ENCODE peak calls at places on chromosome 15, in nine cellular contexts. T is heart left ventricle, Z is BJ, W is thoracic aorta, G is HCT116, R is Peyer's patch, C is neural progenitor cell, K is keratinocyte, N is OCI-LY7. P is an unnamed sample.

GRCh38 chr15:62935300-62936081 is 107.1 kb upstream of the TPM1 start:
- DNase-seq in R (no peak), N (no peak), Z (no peak), C (no peak), K (no peak), G (no peak), W (no peak), T (no peak), P (no peak)

GRCh38 chr15:62549345-62549970 is 384.4 kb upstream of the C2CD4B start:
- DNase-seq in N (peak; percentile 53), C (peak; percentile 56), K (no peak), R (no peak), T (no peak), W (no peak), Z (no peak), G (peak; percentile 29), P (no peak)

GRCh38 chr15:79088426-79089205 is 2.0 kb downstream of the RASGRF1 start:
- DNase-seq in N (no peak), G (no peak), Z (no peak), W (no peak), R (no peak), T (no peak), K (no peak), C (no peak), P (no peak)

GRCh38 chr15:43118829-43119228 is 13.0 kb upstream of the UBR1 start:
- DNase-seq in K (no peak), Z (no peak), G (no peak), T (no peak), C (no peak), W (no peak), N (no peak), R (no peak), P (no peak)

GRCh38 chr15:70308011-70308761 is 210.5 kb upstream of the TLE3 start:
- DNase-seq in T (no peak), K (no peak), W (no peak), Z (no peak), R (no peak), C (no peak), N (no peak), G (peak; percentile 3), P (no peak)

GRCh38 chr15:81024265-81024875 is 23.6 kb downstream of the TLNRD1 start:
- DNase-seq in W (no peak), Z (no peak), G (no peak), R (no peak), T (peak; percentile 43), N (no peak), C (no peak), K (no peak), P (peak; percentile 18)

GRCh38 chr15:89492111-89492641 is 4.2 kb downstream of the RHCG start:
- DNase-seq in R (no peak), N (peak; percentile 29), C (peak; percentile 73), K (no peak), Z (no peak), T (no peak), W (no peak), G (no peak), P (no peak)

GRCh38 chr15:82122754-82123400 is 77.1 kb upstream of the MEX3B start:
- DNase-seq in G (peak; percentile 58), T (peak; percentile 48), C (no peak), R (no peak), Z (peak; percentile 95), K (peak; percentile 65), W (no peak), N (no peak), P (no peak)

GRCh38 chr15:81074773-81075172 is 59.3 kb upstream of the CFAP161 start:
- DNase-seq in R (no peak), K (no peak), C (no peak), W (no peak), N (no peak), Z (no peak), G (no peak), T (no peak), P (no peak)

GRCh38 chr15:78365931-78366330 is 25.8 kb downstream of the CRABP1 start:
- DNase-seq in C (no peak), R (peak; percentile 62), N (no peak), W (no peak), K (no peak), Z (no peak), G (no peak), T (peak; percentile 47), P (no peak)

GRCh38 chr15:79066391-79067090 is 24.0 kb downstream of the RASGRF1 start:
- DNase-seq in Z (no peak), K (no peak), W (no peak), R (no peak), G (no peak), N (no peak), C (no peak), T (no peak), P (no peak)

DNA sequence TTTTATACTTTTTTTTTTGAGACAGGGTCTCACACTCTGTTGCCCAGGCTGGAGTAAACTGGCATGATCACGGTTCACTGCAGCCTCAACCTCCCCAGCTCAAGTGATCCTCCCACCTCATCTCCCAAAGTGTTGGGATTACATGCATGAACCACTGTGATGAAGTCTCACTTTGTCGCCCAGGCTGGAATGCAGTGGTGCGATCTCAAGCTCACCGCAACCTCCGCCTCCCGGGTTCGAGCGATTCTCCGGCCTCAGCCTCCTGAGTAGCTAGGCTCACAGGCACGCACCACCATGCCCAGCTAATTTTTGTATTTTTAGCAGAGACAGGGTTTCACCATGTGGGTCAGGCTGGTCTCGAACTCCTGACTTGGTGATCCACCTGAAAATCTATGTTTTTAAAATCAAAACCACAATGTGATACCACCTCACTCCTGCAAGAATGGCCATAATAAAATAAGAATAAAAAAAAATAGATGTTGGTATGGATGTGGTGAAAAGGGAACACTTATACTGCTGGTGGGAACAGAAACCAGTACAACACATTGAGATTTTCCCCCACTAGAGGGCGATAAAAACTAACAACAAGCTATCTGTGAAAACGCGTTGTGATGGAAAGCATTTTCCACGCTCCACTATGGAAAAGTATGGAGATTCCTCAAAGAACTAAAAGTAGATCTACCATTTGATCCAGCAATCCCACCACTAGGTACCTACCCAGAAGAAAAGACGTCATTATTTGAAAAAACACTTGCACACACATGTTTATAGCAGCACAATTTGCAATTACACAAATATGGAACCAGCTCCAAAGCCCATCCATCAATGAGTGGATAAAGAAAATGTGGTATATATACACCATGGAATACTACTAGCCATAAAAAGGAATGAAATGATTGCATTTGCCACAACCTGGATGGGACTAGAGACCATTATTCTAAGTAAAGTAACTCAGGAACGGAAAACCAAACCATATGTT is 26.8 kb upstream of the OCA2 start:
- DNase-seq in N (peak; percentile 65), T (no peak), C (peak; percentile 78), Z (no peak), K (peak; percentile 17), W (no peak), R (no peak), G (peak; percentile 33), P (no peak)
- H3K36me3 ChIP-seq in N (peaks cover 64% of the 10 kb centered on the region), T (peaks cover 54% of the 10 kb centered on the region), C (no peaks in the 10 kb centered on the region), Z (peaks cover 26% of the 10 kb centered on the region), K (peaks cover 16% of the 10 kb centered on the region), W (peaks cover 10% of the 10 kb centered on the region), R (no peaks in the 10 kb centered on the region), G (peaks cover 12% of the 10 kb centered on the region), P (peaks cover 14% of the 10 kb centered on the region)

GRCh38 chr15:22960587-22960986 is 19.6 kb downstream of the CYFIP1 start:
- DNase-seq in Z (no peak), R (peak; percentile 10), C (no peak), G (no peak), K (no peak), W (no peak), T (no peak), N (no peak), P (no peak)

GRCh38 chr15:22966321-22967083 is 13.7 kb downstream of the CYFIP1 start:
- DNase-seq in W (no peak), G (no peak), C (no peak), N (no peak), K (no peak), Z (no peak), R (peak; percentile 18), T (no peak), P (no peak)

GRCh38 chr15:22962611-22963010 is 17.6 kb downstream of the CYFIP1 start:
- DNase-seq in C (no peak), G (no peak), R (peak; percentile 27), Z (no peak), W (no peak), K (no peak), T (no peak), N (no peak), P (no peak)

GRCh38 chr15:22961661-22962221 is 18.4 kb downstream of the CYFIP1 start:
- DNase-seq in W (no peak), G (no peak), K (no peak), Z (no peak), R (peak; percentile 1), C (no peak), N (no peak), T (no peak), P (no peak)

DNA sequence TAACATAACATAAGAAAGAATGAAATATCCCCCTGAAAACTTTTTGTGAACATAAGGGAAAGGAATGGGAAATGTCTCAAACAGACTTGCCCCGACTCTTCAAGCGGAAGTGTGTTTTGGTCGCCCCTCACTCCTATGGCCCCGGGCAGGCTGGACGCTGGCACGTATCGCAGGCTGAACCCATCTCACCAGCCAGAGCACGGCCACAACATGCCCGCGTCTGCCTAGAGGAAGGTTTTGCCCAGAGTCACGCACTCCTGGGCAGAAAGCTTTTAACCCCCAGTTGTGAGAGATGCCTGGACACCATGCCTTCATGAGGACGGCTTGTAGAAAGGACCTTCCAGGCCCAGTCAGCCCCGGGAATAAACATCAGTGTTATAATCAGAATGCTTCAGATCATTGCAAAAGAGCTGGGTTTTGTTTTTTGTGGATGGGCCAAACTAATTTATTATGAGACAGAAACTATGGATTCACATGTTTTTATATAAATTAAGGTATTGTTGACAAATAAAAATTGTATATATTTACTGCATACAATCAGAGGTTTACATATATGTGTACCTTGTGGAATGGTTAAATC is 16.5 kb downstream of the CYFIP1 start:
- DNase-seq in C (no peak), W (no peak), N (no peak), K (no peak), R (peak; percentile 39), T (no peak), Z (no peak), G (no peak), P (no peak)
- H3K4me3 ChIP-seq in C (no peak overlapping the region), W (peak overlapping the region; percentile 59), N (no peak overlapping the region), K (no peak overlapping the region), R (no peak overlapping the region), T (no peak overlapping the region), Z (no peak overlapping the region), G (no peak overlapping the region), P (no peak overlapping the region)

GRCh38 chr15:55819397-55820034 is 76.6 kb upstream of the PRTG start:
- DNase-seq in C (peak; percentile 45), Z (no peak), K (no peak), G (no peak), W (no peak), R (no peak), N (no peak), T (no peak), P (no peak)
- TF ChIP-seq CTCF in C (no peak), Z (no peak), K (no peak), G (no peak), W (no peak), R (no peak), N (no peak), T (no peak), P (no peak)

DNA sequence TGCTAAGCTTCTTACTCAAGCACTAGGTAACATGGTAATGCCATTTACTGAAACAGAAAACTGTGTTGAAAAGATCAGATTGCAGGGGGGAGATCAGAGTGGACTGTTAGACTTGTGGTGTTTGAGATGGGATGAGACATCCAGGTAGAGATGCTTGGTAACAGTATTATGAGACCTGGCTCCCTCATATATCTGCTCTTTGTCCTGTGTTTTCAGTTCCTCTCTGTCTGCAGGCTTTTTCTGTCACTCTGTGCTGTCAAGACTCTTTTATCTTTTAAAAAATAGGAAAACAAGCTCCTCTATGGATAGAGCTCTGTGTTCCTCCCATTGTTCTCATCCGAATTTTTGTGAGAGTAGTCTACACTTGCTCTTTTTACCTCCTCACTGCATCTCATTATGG is 48.1 kb downstream of the CALML4 start:
- DNase-seq in R (no peak), N (no peak), W (no peak), Z (no peak), K (no peak), T (no peak), G (no peak), C (no peak), P (no peak)
- H3K36me3 ChIP-seq in R (no peaks in the 10 kb centered on the region), N (peaks cover 79% of the 10 kb centered on the region), W (peaks cover 2% of the 10 kb centered on the region), Z (peaks cover 2% of the 10 kb centered on the region), K (peaks cover 3% of the 10 kb centered on the region), T (peaks cover 70% of the 10 kb centered on the region), G (no peaks in the 10 kb centered on the region), C (peaks cover 22% of the 10 kb centered on the region), P (peaks cover 2% of the 10 kb centered on the region)

P was measured in GM06990.